ENCODE peak calls at places on chromosomes 12 and 14, in five cellular contexts. One of them, this sample, is unnamed.

GRCh38 chr14:96727490-96727889 is 69.7 kb upstream of the VRK1 start:
- DNase-seq in uterus: no peak
- DNase-seq in testis: no peak
- DNase-seq in A549: no peak
- DNase-seq in HCT116: no peak
- DNase-seq in this sample: no peak

GRCh38 chr12:106170285-106170684 is 31.5 kb upstream of the NUAK1 start:
- DNase-seq in testis: no peak
- DNase-seq in uterus: no peak
- DNase-seq in A549: peak
- DNase-seq in HCT116: no peak
- DNase-seq in this sample: no peak

GRCh38 chr12:132133952-132134652 is 10.0 kb downstream of the DDX51 start:
- DNase-seq in testis: no peak
- DNase-seq in A549: peak
- DNase-seq in HCT116: no peak
- DNase-seq in uterus: no peak
- DNase-seq in this sample: no peak

GRCh38 chr12:109389146-109389545 is 41.4 kb downstream of the MYO1H start:
- DNase-seq in A549: peak
- DNase-seq in testis: peak
- DNase-seq in uterus: no peak
- DNase-seq in HCT116: no peak
- DNase-seq in this sample: no peak

GRCh38 chr14:60655114-60655897 is 6.0 kb upstream of the SIX1 start:
- DNase-seq in A549: no peak
- DNase-seq in uterus: no peak
- DNase-seq in testis: no peak
- DNase-seq in HCT116: no peak
- DNase-seq in this sample: no peak

GRCh38 chr12:41460906-41461305 is 272.8 kb downstream of the PDZRN4 start:
- DNase-seq in uterus: no peak
- DNase-seq in HCT116: no peak
- DNase-seq in testis: no peak
- DNase-seq in A549: no peak
- DNase-seq in this sample: no peak

GRCh38 chr14:79516009-79516408 is 695.3 kb downstream of the DIO2 start:
- DNase-seq in A549: no peak
- DNase-seq in HCT116: no peak
- DNase-seq in uterus: no peak
- DNase-seq in testis: no peak
- DNase-seq in this sample: no peak

GRCh38 chr12:89414851-89415250 is 62.5 kb upstream of the DUSP6 start:
- DNase-seq in testis: no peak
- DNase-seq in A549: no peak
- DNase-seq in uterus: no peak
- DNase-seq in HCT116: no peak
- DNase-seq in this sample: no peak

GRCh38 chr12:62581288-62582064 is 114.8 kb downstream of the MON2 start:
- DNase-seq in testis: no peak
- DNase-seq in HCT116: peak
- DNase-seq in uterus: no peak
- DNase-seq in A549: peak
- DNase-seq in this sample: no peak

GRCh38 chr12:44847888-44848770 is 28.0 kb downstream of the NELL2 start:
- DNase-seq in A549: no peak
- DNase-seq in HCT116: no peak
- DNase-seq in uterus: no peak
- DNase-seq in testis: no peak
- DNase-seq in this sample: no peak

GRCh38 chr12:131116437-131117117 is 162.9 kb downstream of the ADGRD1 start:
- DNase-seq in testis: peak
- DNase-seq in HCT116: no peak
- DNase-seq in A549: peak
- DNase-seq in uterus: peak
- DNase-seq in this sample: no peak

GRCh38 chr12:52149651-52150241 is 42.1 kb downstream of the KRT80 start:
- DNase-seq in testis: no peak
- DNase-seq in HCT116: no peak
- DNase-seq in A549: peak
- DNase-seq in uterus: no peak
- DNase-seq in this sample: no peak

GRCh38 chr14:50055461-50056228 is 60.7 kb downstream of the VCPKMT start:
- DNase-seq in testis: peak
- DNase-seq in A549: no peak
- DNase-seq in uterus: no peak
- DNase-seq in HCT116: no peak
- DNase-seq in this sample: no peak

GRCh38 chr14:52175982-52176502 is 91.5 kb upstream of the PTGDR start:
- DNase-seq in uterus: no peak
- DNase-seq in HCT116: no peak
- DNase-seq in testis: no peak
- DNase-seq in A549: no peak
- DNase-seq in this sample: no peak

GRCh38 chr12:49671051-49671765 is 36.0 kb downstream of the FMNL3 start:
- DNase-seq in testis: peak
- DNase-seq in HCT116: no peak
- DNase-seq in uterus: no peak
- DNase-seq in A549: no peak
- DNase-seq in this sample: no peak

GRCh38 chr14:68792830-68793733 is at the start of gene ZFP36L1:
- DNase-seq in A549: peak
- DNase-seq in HCT116: peak
- DNase-seq in uterus: peak
- DNase-seq in testis: peak
- DNase-seq in this sample: peak

GRCh38 chr12:93922583-93923006 is 225.8 kb upstream of the PLXNC1 start:
- DNase-seq in testis: no peak
- DNase-seq in A549: peak
- DNase-seq in HCT116: no peak
- DNase-seq in uterus: no peak
- DNase-seq in this sample: no peak

GRCh38 chr14:102795060-102795925 is 18.0 kb downstream of the TRAF3 start:
- DNase-seq in testis: no peak
- DNase-seq in HCT116: no peak
- DNase-seq in A549: peak
- DNase-seq in uterus: peak
- DNase-seq in this sample: no peak

DNA sequence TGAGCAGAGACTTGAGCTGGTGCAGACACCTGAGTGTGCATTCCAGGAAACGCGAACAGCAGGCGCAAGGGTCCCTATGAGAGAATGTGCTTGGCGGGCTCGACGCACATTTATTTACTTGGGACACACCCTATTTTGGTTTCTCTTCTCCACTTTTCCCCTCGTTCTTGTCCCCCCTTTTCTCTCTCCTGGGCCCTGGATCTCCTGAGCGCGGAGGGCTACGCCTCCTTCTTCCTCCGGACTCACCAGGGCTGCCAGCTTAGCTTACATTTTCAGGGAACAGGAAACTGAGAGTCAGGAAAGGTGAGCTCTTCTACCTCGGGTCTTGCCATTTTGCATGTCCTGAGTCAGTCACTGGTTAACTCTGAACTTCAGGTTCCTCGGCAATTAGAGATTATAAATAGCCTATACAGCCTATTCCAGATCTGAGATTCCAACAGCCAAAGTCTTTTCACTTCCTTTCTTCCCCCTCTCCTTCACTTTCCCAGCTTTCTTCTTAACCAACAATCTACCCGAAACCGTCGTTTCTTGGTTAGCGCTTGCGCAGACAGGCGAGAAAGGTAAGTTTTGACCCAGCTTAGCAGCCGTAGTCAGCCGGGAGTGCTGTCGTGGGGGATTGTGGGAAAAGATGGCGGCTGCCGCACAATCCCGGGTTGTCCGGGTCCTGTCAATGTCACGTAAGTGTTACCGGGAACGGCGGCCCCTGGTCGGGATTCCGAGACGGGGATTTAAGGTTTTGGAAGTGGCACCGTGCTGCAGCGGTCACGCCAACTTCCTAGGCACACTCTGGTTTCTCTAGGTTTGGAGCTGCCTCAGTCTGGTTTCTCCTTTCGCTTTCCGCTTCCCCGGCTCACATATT is at the start of the genes AKAP3 and NDUFA9:
- DNase-seq in HCT116: peak
- DNase-seq in uterus: peak
- DNase-seq in testis: peak
- DNase-seq in A549: peak
- DNase-seq in this sample: peak
- H3K27ac ChIP-seq in HCT116: peak
- H3K27ac ChIP-seq in uterus: peak
- H3K27ac ChIP-seq in testis: peak
- H3K27ac ChIP-seq in A549: peak
- H3K27ac ChIP-seq in this sample: peak

GRCh38 chr12:75389706-75390105 is 1.2 kb upstream of the GLIPR1L2 start:
- DNase-seq in A549: no peak
- DNase-seq in HCT116: no peak
- DNase-seq in testis: no peak
- DNase-seq in uterus: no peak
- DNase-seq in this sample: no peak

GRCh38 chr12:75390156-75390898 is 562 bp upstream of the GLIPR1L2 start:
- DNase-seq in testis: no peak
- DNase-seq in HCT116: no peak
- DNase-seq in uterus: no peak
- DNase-seq in A549: no peak
- DNase-seq in this sample: no peak

GRCh38 chr12:75389061-75389460 is 1.8 kb upstream of the GLIPR1L2 start:
- DNase-seq in A549: peak
- DNase-seq in uterus: no peak
- DNase-seq in testis: no peak
- DNase-seq in HCT116: peak
- DNase-seq in this sample: no peak

GRCh38 chr12:75390899-75391538 is at the start of gene GLIPR1L2:
- DNase-seq in A549: peak
- DNase-seq in uterus: peak
- DNase-seq in HCT116: peak
- DNase-seq in testis: peak
- DNase-seq in this sample: peak
- TF ChIP-seq POLR2A in A549: peak
- TF ChIP-seq POLR2A in uterus: peak
- TF ChIP-seq POLR2A in HCT116: peak
- TF ChIP-seq POLR2A in testis: peak
- TF ChIP-seq POLR2A in this sample: peak

GRCh38 chr14:84303140-84303539 is 1226.8 kb upstream of the FLRT2 start:
- DNase-seq in A549: no peak
- DNase-seq in uterus: no peak
- DNase-seq in HCT116: no peak
- DNase-seq in testis: no peak
- DNase-seq in this sample: no peak

DNA sequence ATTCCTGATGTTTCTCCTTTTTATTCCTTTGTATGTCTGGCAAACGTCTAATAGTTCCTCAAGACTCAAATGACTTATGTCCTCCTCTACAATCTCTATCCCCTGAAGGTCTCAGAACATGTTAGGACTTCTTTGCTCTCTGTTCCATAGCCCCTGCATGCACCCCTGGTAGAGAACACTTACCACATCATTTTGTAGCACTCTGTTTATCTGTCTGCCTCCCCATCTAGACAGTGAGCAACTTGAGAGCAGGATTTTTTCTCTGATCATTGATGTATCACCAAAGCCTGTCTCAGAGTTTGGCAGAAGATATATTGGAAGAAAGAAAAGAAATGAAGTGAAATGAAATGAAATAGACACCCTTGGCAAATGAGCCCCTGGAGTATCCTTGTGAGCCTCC is 1231.2 kb upstream of the FLRT2 start:
- DNase-seq in testis: no peak
- DNase-seq in HCT116: no peak
- DNase-seq in uterus: no peak
- DNase-seq in A549: no peak
- DNase-seq in this sample: no peak
- H3K27ac ChIP-seq in testis: no peak
- H3K27ac ChIP-seq in HCT116: no peak
- H3K27ac ChIP-seq in uterus: no peak
- H3K27ac ChIP-seq in A549: no peak
- H3K27ac ChIP-seq in this sample: no peak

GRCh38 chr14:76769636-76770292 is 8.5 kb downstream of the VASH1 start:
- DNase-seq in HCT116: no peak
- DNase-seq in A549: no peak
- DNase-seq in uterus: no peak
- DNase-seq in testis: no peak
- DNase-seq in this sample: no peak

GRCh38 chr14:76770521-76771431 is 9.5 kb downstream of the VASH1 start:
- DNase-seq in uterus: no peak
- DNase-seq in testis: no peak
- DNase-seq in A549: no peak
- DNase-seq in HCT116: no peak
- DNase-seq in this sample: peak

GRCh38 chr14:76767681-76768055 is 6.4 kb downstream of the VASH1 start:
- DNase-seq in uterus: no peak
- DNase-seq in testis: no peak
- DNase-seq in A549: no peak
- DNase-seq in HCT116: no peak
- DNase-seq in this sample: no peak

GRCh38 chr14:76768671-76769500 is 7.6 kb downstream of the VASH1 start:
- DNase-seq in uterus: no peak
- DNase-seq in HCT116: no peak
- DNase-seq in testis: no peak
- DNase-seq in A549: no peak
- DNase-seq in this sample: no peak

GRCh38 chr14:76768201-76768656 is 7.0 kb downstream of the VASH1 start:
- DNase-seq in uterus: no peak
- DNase-seq in HCT116: no peak
- DNase-seq in testis: peak
- DNase-seq in A549: no peak
- DNase-seq in this sample: no peak
- TF ChIP-seq POLR2A in uterus: no peak
- TF ChIP-seq POLR2A in HCT116: no peak
- TF ChIP-seq POLR2A in testis: no peak
- TF ChIP-seq POLR2A in A549: no peak
- TF ChIP-seq POLR2A in this sample: no peak

GRCh38 chr14:38175658-38176057 is 32.0 kb upstream of the SSTR1 start:
- DNase-seq in A549: no peak
- DNase-seq in testis: no peak
- DNase-seq in HCT116: no peak
- DNase-seq in uterus: no peak
- DNase-seq in this sample: no peak
- H3K27ac ChIP-seq in A549: no peak
- H3K27ac ChIP-seq in testis: no peak
- H3K27ac ChIP-seq in HCT116: no peak
- H3K27ac ChIP-seq in uterus: no peak
- H3K27ac ChIP-seq in this sample: no peak

This sample was measured in ovary.